ENCODE peak calls at places on chromosomes 3 and 15, in seven cellular contexts. S is frontal cortex, V is PC-9, G is germinal center, D is stomach, H is substantia nigra, K is NCI-H82. O is an unnamed sample.

GRCh38 chr3:66378256-66378655 is 122.6 kb downstream of the LRIG1 start:
- DNase-seq in S (no peak), V (no peak), G (peak; percentile 38), D (no peak), H (no peak), K (peak; percentile 45), O (no peak)

GRCh38 chr3:113556556-113557335 is 24.4 kb downstream of the SIDT1 start:
- DNase-seq in S (no peak), V (no peak), G (no peak), D (no peak), H (no peak), K (peak; percentile 84), O (no peak)

GRCh38 chr3:34258271-34259015 is 460.0 kb downstream of the PDCD6IP start:
- DNase-seq in S (no peak), V (no peak), G (no peak), D (no peak), H (no peak), K (no peak), O (no peak)

GRCh38 chr15:35702946-35703495 is 157.1 kb upstream of the DPH6 start:
- DNase-seq in S (no peak), V (no peak), G (no peak), D (no peak), H (no peak), K (no peak), O (no peak)

GRCh38 chr15:31136016-31136415 is 34.5 kb upstream of the TRPM1 start:
- DNase-seq in S (no peak), V (no peak), G (no peak), D (no peak), H (no peak), K (peak; percentile 26), O (no peak)

GRCh38 chr15:88255496-88256171 is 905 bp downstream of the NTRK3 start:
- DNase-seq in S (peak; percentile 56), V (no peak), G (peak; percentile 14), D (no peak), H (no peak), K (no peak), O (no peak)

GRCh38 chr15:83746231-83746630 is 92.3 kb downstream of the ADAMTSL3 start:
- DNase-seq in S (no peak), V (no peak), G (no peak), D (no peak), H (no peak), K (no peak), O (no peak)

GRCh38 chr3:122562923-122563716 is 980 bp downstream of the PARP9 start:
- DNase-seq in S (no peak), V (no peak), G (no peak), D (no peak), H (no peak), K (no peak), O (no peak)

GRCh38 chr15:98083203-98083910 is 122.9 kb downstream of the ARRDC4 start:
- DNase-seq in S (no peak), V (no peak), G (no peak), D (no peak), H (no peak), K (no peak), O (no peak)

GRCh38 chr3:64715211-64715982 is 27.6 kb upstream of the ADAMTS9 start:
- DNase-seq in S (no peak), V (no peak), G (no peak), D (no peak), H (no peak), K (no peak), O (no peak)

GRCh38 chr15:93029613-93030429 is 59.2 kb downstream of the RGMA start:
- DNase-seq in S (no peak), V (no peak), G (no peak), D (no peak), H (no peak), K (no peak), O (no peak)

GRCh38 chr3:187739561-187740445 is 5.5 kb downstream of the BCL6 start:
- DNase-seq in S (peak; percentile 68), V (peak; percentile 86), G (peak; percentile 84), D (peak; percentile 78), H (peak; percentile 72), K (peak; percentile 71), O (peak; percentile 95)

GRCh38 chr3:81249540-81250029 is 511.9 kb downstream of the GBE1 start:
- DNase-seq in S (no peak), V (no peak), G (no peak), D (no peak), H (no peak), K (no peak), O (no peak)

GRCh38 chr3:77825045-77825827 is 785.3 kb downstream of the ROBO2 start:
- DNase-seq in S (no peak), V (peak; percentile 97), G (no peak), D (peak; percentile 68), H (no peak), K (no peak), O (no peak)

GRCh38 chr15:78715930-78716329 is 74.9 kb upstream of the CHRNB4 start:
- DNase-seq in S (no peak), V (no peak), G (no peak), D (no peak), H (no peak), K (no peak), O (no peak)

GRCh38 chr15:49232407-49232806 is 62.4 kb downstream of the GALK2 start:
- DNase-seq in S (no peak), V (no peak), G (no peak), D (no peak), H (no peak), K (no peak), O (no peak)

GRCh38 chr15:47718474-47719440 is 1.5 kb downstream of the SEMA6D start:
- DNase-seq in S (no peak), V (no peak), G (no peak), D (no peak), H (peak; percentile 50), K (peak; percentile 85), O (no peak)

GRCh38 chr3:141367038-141367730 is 1.1 kb upstream of the ZBTB38 start:
- DNase-seq in S (no peak), V (no peak), G (no peak), D (no peak), H (no peak), K (no peak), O (no peak)

GRCh38 chr3:11238880-11239279 is 33.3 kb upstream of the ATG7 start:
- DNase-seq in S (no peak), V (no peak), G (no peak), D (no peak), H (no peak), K (no peak), O (no peak)

GRCh38 chr3:113214227-113214626 is 2.9 kb downstream of the BOC start:
- DNase-seq in S (no peak), V (no peak), G (no peak), D (no peak), H (no peak), K (no peak), O (no peak)

GRCh38 chr3:126916546-126916945 is 66.4 kb upstream of the PLXNA1 start:
- DNase-seq in S (no peak), V (no peak), G (no peak), D (no peak), H (no peak), K (no peak), O (no peak)

GRCh38 chr3:108513961-108514360 is 3.6 kb upstream of the MYH15 start:
- DNase-seq in S (no peak), V (no peak), G (no peak), D (no peak), H (no peak), K (no peak), O (no peak)

GRCh38 chr3:191330309-191330712 is at the start of gene UTS2B:
- DNase-seq in S (no peak), V (peak; percentile 32), G (no peak), D (no peak), H (no peak), K (peak; percentile 56), O (no peak)

O was measured in mesenteric fat pad.